ENCODE peak calls at places on chromosome 12, in four cellular contexts. T, P, Z and B are unnamed samples. For H3K27me3, the result is how much of the 10 kb centered on the place peaks cover.

GRCh38 chr12:58728397-58728796 is 191.9 kb downstream of the LRIG3 start:
- DNase-seq in P (no peak), T (no peak), Z (no peak), B (no peak)

GRCh38 chr12:32145096-32145495 is 38.4 kb downstream of the BICD1 start:
- DNase-seq in T (no peak), P (no peak), Z (no peak), B (no peak)

GRCh38 chr12:15118946-15119345 is 102.3 kb downstream of the RERG start:
- DNase-seq in P (no peak), Z (no peak), T (no peak), B (no peak)

GRCh38 chr12:95337176-95337575 is 119.6 kb downstream of the VEZT start:
- DNase-seq in P (no peak), Z (no peak), T (no peak), B (no peak)

GRCh38 chr12:120261951-120262851 is 3.3 kb downstream of the PXN start:
- DNase-seq in Z (no peak), P (no peak), T (no peak), B (no peak)

GRCh38 chr12:100593490-100593889 is 20.0 kb downstream of the GAS2L3 start:
- DNase-seq in P (no peak), T (no peak), Z (no peak), B (no peak)

GRCh38 chr12:49936895-49937294 is 13.6 kb upstream of the AQP2 start:
- DNase-seq in T (no peak), P (no peak), Z (no peak), B (no peak)

GRCh38 chr12:81296556-81297305 is 218.9 kb downstream of the ACSS3 start:
- DNase-seq in P (no peak), Z (no peak), T (no peak), B (no peak)

GRCh38 chr12:68746572-68747180 is 700 bp downstream of the SLC35E3 start:
- DNase-seq in T (peak), P (peak), Z (peak), B (no peak)

GRCh38 chr12:58302487-58303011 is 361.2 kb downstream of the ATP23 start:
- DNase-seq in T (no peak), Z (no peak), P (no peak), B (no peak)

GRCh38 chr12:24945822-24946221 is 3.1 kb downstream of the BCAT1 start:
- DNase-seq in P (no peak), Z (no peak), T (no peak), B (no peak)

GRCh38 chr12:17642340-17642650 is 447.7 kb downstream of the RERGL start:
- DNase-seq in Z (no peak), P (no peak), T (no peak), B (no peak)

GRCh38 chr12:50039151-50039835 is 14.0 kb upstream of the RACGAP1 start:
- DNase-seq in P (peak), T (peak), Z (peak), B (peak)

GRCh38 chr12:75508159-75508558 is 3.2 kb downstream of the KRR1 start:
- DNase-seq in T (no peak), P (no peak), Z (no peak), B (no peak)

GRCh38 chr12:31736472-31736871 is 7.7 kb upstream of the AMN1 start:
- DNase-seq in T (no peak), P (no peak), Z (no peak), B (no peak)

GRCh38 chr12:79691299-79692248 is 810 bp upstream of the PAWR start:
- DNase-seq in Z (peak), T (peak), P (no peak), B (no peak)

DNA sequence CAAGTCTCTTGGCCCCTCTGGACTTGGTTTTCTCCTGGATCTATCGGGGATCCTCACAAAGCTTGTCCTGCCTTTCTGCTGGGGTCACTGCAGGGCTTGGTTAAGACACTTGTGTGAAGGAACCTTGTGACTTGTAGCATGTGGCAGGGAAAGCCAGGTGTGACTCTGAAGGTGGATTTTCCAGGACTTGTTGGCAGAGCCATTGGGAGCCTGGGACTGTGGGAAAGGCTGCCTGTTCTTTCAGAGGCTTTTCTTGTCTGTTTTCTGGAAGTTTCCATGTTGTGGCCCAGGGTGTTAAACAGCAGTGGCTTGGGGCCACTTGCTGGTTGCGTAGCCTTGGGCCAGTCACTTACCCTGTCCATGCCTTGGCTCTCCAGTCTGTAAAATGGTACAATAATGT is 12.6 kb downstream of the KMT5A start:
- DNase-seq in Z (no peak), P (no peak), T (no peak), B (no peak)
- H3K27ac ChIP-seq in Z (no peak), P (no peak), T (no peak), B (no peak)

DNA sequence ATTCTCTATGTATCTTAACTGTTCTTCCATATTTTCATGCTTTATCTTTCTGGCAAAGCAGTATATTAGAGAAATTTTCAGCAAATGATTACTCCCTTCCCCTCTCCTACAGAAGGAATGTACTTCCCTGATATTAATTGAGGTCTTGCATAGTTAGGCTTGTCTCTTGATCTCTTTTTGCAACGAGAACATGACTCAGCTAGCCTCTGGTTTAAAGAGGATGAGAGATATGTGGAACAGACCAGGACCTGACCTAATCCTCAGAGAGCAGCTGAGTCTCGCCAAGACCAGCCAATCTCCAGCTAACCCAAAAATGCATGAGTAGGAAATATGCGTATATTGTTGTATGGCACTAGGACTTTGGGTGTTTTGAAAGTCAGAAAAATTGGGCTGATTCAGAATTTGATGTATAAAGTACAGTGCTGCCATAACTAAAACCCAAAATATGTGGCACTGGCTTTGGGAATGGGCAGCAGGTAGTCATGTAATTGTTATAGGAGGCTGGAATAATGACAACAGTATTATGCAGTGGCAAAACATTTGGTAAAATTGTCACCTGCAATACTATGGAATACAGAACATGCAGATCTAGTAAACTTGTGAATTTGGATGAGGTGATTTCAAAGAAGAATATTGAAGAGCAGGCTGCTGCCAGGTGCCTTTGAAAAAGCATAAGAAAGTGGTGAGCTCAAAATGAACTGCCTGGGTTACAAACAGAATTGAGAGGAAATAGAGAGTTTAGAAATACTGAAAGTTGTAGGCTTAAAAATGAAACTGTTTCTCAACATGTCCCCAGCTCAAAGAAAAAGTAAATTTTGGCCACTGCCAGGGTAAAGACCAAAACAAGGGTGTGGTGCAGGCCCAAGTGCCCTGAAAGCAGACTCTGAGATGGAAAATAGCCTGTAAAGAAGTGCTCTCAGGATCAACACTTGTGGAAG is 9.3 kb upstream of the USP15 start:
- DNase-seq in Z (no peak), P (no peak), T (no peak), B (no peak)
- H3K4me3 ChIP-seq in Z (no peak), P (no peak), T (no peak), B (no peak)

DNA sequence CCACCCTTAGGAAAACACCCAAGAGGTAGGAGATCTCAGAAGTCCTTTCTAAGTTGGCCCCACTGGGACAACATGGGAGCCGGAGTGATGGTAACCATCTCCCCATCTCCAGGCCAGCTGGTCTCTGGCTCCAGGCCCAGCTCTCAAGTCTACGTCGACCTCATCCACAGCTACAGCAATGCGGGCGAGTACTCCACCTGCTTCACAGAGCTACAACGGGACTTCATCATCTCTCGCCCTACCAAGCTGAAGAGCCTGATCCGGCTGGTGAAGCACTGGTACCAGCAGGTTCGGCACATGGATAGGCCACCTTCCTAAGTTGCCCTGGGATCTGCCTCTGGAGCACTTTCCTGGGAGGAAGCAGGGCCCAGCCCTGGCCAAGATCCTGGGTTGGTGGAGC is 11.0 kb upstream of the OAS2 start:
- DNase-seq in P (no peak), T (no peak), Z (no peak), B (no peak)
- H3K27me3 ChIP-seq in P (under half), T (under half), Z (under half), B (under half)

DNA sequence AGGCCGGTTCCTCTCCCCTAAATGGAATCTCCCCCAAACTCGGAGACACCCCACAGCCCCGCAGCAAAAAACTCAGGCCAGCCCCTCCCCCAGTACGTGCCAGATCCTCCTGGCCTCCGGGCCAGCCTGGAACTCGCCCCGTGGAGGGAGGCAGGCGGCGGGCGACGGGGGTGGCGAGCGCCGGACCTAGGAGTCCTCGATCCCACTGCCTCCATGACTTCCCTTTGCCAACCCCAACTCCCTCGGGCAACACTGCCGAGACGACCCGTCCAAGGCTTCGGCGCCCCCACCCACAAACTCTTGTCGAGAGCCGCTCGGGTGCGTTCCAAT is 402 bp downstream of the ADCY6 start:
- DNase-seq in P (no peak), Z (peak), T (no peak), B (no peak)
- H3K27ac ChIP-seq in P (peak), Z (peak), T (peak), B (no peak)

GRCh38 chr12:21942377-21942703 is 1.1 kb upstream of the ABCC9 start:
- DNase-seq in Z (no peak), T (no peak), P (no peak), B (no peak)
- H3K4me3 ChIP-seq in Z (no peak), T (no peak), P (peak), B (peak)

DNA sequence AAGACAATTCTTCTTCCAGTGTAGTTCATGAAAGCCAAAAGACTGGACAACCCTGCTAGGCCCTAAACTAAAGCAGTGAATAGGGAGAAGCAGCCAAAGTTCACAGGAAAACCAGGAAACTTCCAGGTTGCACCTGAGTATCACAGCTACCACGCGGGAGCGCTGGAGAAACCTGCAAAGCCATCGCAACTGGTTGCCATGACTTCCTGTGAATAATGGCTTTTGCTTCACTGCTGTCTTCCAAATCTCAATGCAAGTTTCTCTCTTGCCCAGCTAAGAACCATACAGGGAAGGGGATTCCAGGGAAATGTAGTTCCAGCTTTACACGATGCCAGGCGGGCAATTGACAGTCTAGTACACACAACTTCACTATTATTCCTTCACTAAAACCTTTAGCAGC is 114.1 kb downstream of the GXYLT1 start:
- DNase-seq in T (no peak), P (no peak), Z (no peak), B (no peak)
- H3K27me3 ChIP-seq in T (under half), P (under half), Z (under half), B (under half)

GRCh38 chr12:110038741-110039084 is 9.6 kb downstream of the C12orf76 start:
- DNase-seq in Z (no peak), T (no peak), P (no peak), B (no peak)
- H3K27ac ChIP-seq in Z (peak), T (peak), P (peak), B (no peak)

GRCh38 chr12:53805067-53805466 is 53.3 kb upstream of the CISTR start:
- DNase-seq in T (no peak), P (no peak), Z (no peak), B (no peak)

GRCh38 chr12:53808023-53808705 is 56.4 kb upstream of the CISTR start:
- DNase-seq in T (no peak), P (no peak), Z (no peak), B (no peak)

GRCh38 chr12:53805801-53806200 is 54.0 kb upstream of the CISTR start:
- DNase-seq in Z (no peak), P (no peak), T (no peak), B (no peak)

GRCh38 chr12:53807322-53807721 is 55.5 kb upstream of the CISTR start:
- DNase-seq in P (no peak), T (no peak), Z (no peak), B (no peak)

GRCh38 chr12:53806689-53807088 is 54.9 kb upstream of the CISTR start:
- DNase-seq in P (no peak), Z (no peak), T (no peak), B (no peak)
- H3K4me3 ChIP-seq in P (no peak), Z (no peak), T (no peak), B (no peak)

GRCh38 chr12:27975222-27976136 is 2.9 kb upstream of the PTHLH start:
- DNase-seq in Z (peak), T (no peak), P (no peak), B (no peak)
- H3K27me3 ChIP-seq in Z (under half), T (under half), P (under half), B (under half)